ENCODE peak calls at places on chromosome 16, in ten cellular contexts. N is cardiac muscle cell, Q is astrocyte, M is small intestine, K is right cardiac atrium, W is hepatocyte, J is right lobe of liver, U is pancreas, F is PC-9, D is body of pancreas. S is an unnamed sample.

GRCh38 chr16:82699711-82700495 is 73.1 kb downstream of the CDH13 start:
- DNase-seq in Q (peak; percentile 77), D (no peak), N (peak; percentile 94), F (no peak), K (peak; percentile 41), J (no peak), U (no peak), M (no peak), W (no peak), S (peak; percentile 49)

GRCh38 chr16:85615014-85615851 is 2.1 kb downstream of the GSE1 start:
- DNase-seq in M (peak; percentile 95), K (peak; percentile 87), Q (no peak), W (peak; percentile 95), N (no peak), F (peak; percentile 93), J (peak; percentile 73), U (peak; percentile 89), D (peak; percentile 90), S (no peak)

GRCh38 chr16:70689035-70689969 is 3.4 kb upstream of the MTSS2 start:
- DNase-seq in Q (no peak), F (no peak), K (peak; percentile 68), J (peak; percentile 54), M (no peak), D (peak; percentile 52), N (no peak), U (no peak), W (no peak), S (peak; percentile 65)

GRCh38 chr16:28155293-28155692 is 56.5 kb downstream of the XPO6 start:
- DNase-seq in N (no peak), W (no peak), F (no peak), M (no peak), U (no peak), J (no peak), Q (no peak), K (no peak), D (no peak), S (no peak)

GRCh38 chr16:4320030-4320429 is 4.2 kb downstream of the GLIS2 start:
- DNase-seq in Q (no peak), F (no peak), W (no peak), N (peak; percentile 20), U (peak; percentile 56), M (no peak), D (no peak), J (no peak), K (peak; percentile 91), S (no peak)

GRCh38 chr16:24070851-24071250 is 185.3 kb upstream of the CACNG3 start:
- DNase-seq in J (no peak), K (no peak), U (no peak), Q (peak; percentile 1), W (peak; percentile 60), M (peak; percentile 53), F (no peak), N (peak; percentile 27), D (peak; percentile 37), S (no peak)

GRCh38 chr16:30662449-30662848 is 4.2 kb downstream of the FBRS start:
- DNase-seq in W (no peak), J (no peak), N (no peak), D (no peak), M (no peak), U (no peak), Q (no peak), K (peak; percentile 67), F (no peak), S (no peak)

GRCh38 chr16:71754652-71755051 is 30.2 kb upstream of the PHLPP2 start:
- DNase-seq in N (no peak), F (no peak), U (no peak), D (no peak), J (no peak), Q (no peak), W (no peak), M (no peak), K (no peak), S (no peak)

GRCh38 chr16:49441366-49441780 is 67.8 kb downstream of the C16orf78 start:
- DNase-seq in U (no peak), N (peak; percentile 3), J (peak; percentile 64), K (peak; percentile 65), W (peak; percentile 39), Q (no peak), D (peak; percentile 41), M (peak; percentile 54), F (no peak), S (peak; percentile 51)

GRCh38 chr16:54397190-54397835 is 110.7 kb upstream of the IRX3 start:
- DNase-seq in U (no peak), N (no peak), Q (peak; percentile 19), F (no peak), W (no peak), D (no peak), K (no peak), J (no peak), M (no peak), S (no peak)

GRCh38 chr16:54285414-54286066 is 1.0 kb downstream of the IRX3 start:
- DNase-seq in K (peak; percentile 75), U (peak; percentile 63), Q (peak; percentile 25), W (no peak), F (peak; percentile 49), D (no peak), N (peak; percentile 50), J (no peak), M (no peak), S (peak; percentile 54)

GRCh38 chr16:70704586-70704985 is 18.7 kb upstream of the MTSS2 start:
- DNase-seq in M (peak; percentile 71), W (no peak), K (no peak), J (no peak), N (no peak), Q (no peak), F (no peak), U (no peak), D (no peak), S (no peak)

GRCh38 chr16:64892843-64893242 is 229.0 kb downstream of the CDH11 start:
- DNase-seq in J (no peak), F (no peak), U (no peak), D (no peak), Q (peak; percentile 96), N (peak; percentile 56), W (peak; percentile 13), M (no peak), K (no peak), S (no peak)

GRCh38 chr16:48505705-48506104 is 104.3 kb downstream of the N4BP1 start:
- DNase-seq in F (no peak), W (no peak), N (no peak), D (no peak), M (no peak), Q (no peak), K (no peak), J (no peak), U (peak; percentile 10), S (no peak)

GRCh38 chr16:79864032-79864780 is 263.7 kb upstream of the MAF start:
- DNase-seq in N (no peak), D (no peak), K (no peak), W (no peak), F (no peak), Q (no peak), U (no peak), M (no peak), J (no peak), S (no peak)

GRCh38 chr16:25009822-25010221 is 5.3 kb downstream of the ARHGAP17 start:
- DNase-seq in Q (peak; percentile 37), D (peak; percentile 30), W (no peak), K (peak; percentile 69), F (no peak), U (no peak), N (peak; percentile 48), M (no peak), J (no peak), S (peak; percentile 49)

GRCh38 chr16:83967838-83968482 is at the start of gene NECAB2:
- DNase-seq in D (peak; percentile 59), Q (no peak), J (peak; percentile 69), N (peak; percentile 36), U (peak; percentile 83), K (peak; percentile 85), F (no peak), M (no peak), W (peak; percentile 71), S (peak; percentile 75)

GRCh38 chr16:56911771-56912541 is 20.0 kb upstream of the HERPUD1 start:
- DNase-seq in D (no peak), J (peak; percentile 65), Q (peak; percentile 83), U (no peak), M (no peak), F (no peak), W (no peak), N (peak; percentile 85), K (peak; percentile 74), S (peak; percentile 59)

GRCh38 chr16:16075463-16076399 is 126.3 kb downstream of the ABCC1 start:
- DNase-seq in F (no peak), W (no peak), Q (no peak), D (peak; percentile 36), N (peak; percentile 43), K (no peak), J (peak; percentile 66), U (no peak), M (no peak), S (peak; percentile 74)

GRCh38 chr16:51149251-51149661 is 1.8 kb downstream of the SALL1 start:
- DNase-seq in Q (no peak), U (no peak), K (no peak), M (no peak), F (no peak), D (no peak), J (no peak), N (peak; percentile 29), W (no peak), S (no peak)
- H3K27me3 ChIP-seq in Q (no peaks in the 10 kb centered on the region), U (no peaks in the 10 kb centered on the region), K (peaks cover 7% of the 10 kb centered on the region), M (peaks cover 29% of the 10 kb centered on the region), F (peaks cover 4% of the 10 kb centered on the region), D (peaks cover 43% of the 10 kb centered on the region), J (no peaks in the 10 kb centered on the region), N (peaks cover 8% of the 10 kb centered on the region), W (peaks cover 71% of the 10 kb centered on the region), S (peaks cover 83% of the 10 kb centered on the region)

GRCh38 chr16:3304370-3304769 is 860 bp downstream of the TIGD7 start:
- DNase-seq in J (no peak), U (no peak), K (no peak), N (peak; percentile 27), W (no peak), D (no peak), M (no peak), F (no peak), Q (peak; percentile 16), S (no peak)
- H3K9me3 ChIP-seq in J (peaks cover 25% of the 10 kb centered on the region), U (peaks cover 3% of the 10 kb centered on the region), K (peaks cover 10% of the 10 kb centered on the region), N (no peaks in the 10 kb centered on the region), W (peaks cover 65% of the 10 kb centered on the region), D (peaks cover 2% of the 10 kb centered on the region), M (peaks cover 3% of the 10 kb centered on the region), F (peaks cover 76% of the 10 kb centered on the region), Q (peaks cover 20% of the 10 kb centered on the region), S (peaks cover 5% of the 10 kb centered on the region)

DNA sequence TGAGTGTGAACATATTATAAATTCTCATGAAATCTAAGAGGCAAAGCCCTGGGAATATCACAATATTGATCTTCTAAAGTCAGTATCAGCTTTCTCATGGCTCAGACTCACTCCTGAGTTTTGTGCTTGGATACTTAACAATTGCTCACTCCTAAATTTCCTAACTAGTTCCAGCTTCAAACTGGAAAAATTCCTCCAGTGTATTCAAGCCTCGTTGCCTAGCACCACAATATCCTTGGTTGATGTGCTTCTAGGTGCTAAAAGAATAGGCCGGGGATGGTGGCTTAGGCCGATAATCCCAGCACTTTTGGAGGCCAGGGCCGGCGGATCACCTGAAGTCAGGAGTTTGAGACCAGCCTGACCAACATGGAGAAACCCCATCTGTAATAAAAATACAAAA is 62.5 kb downstream of the XYLT1 start:
- DNase-seq in N (no peak), K (no peak), F (no peak), M (no peak), U (no peak), J (no peak), D (no peak), W (no peak), Q (no peak), S (no peak)
- H3K27ac ChIP-seq in N (no peak overlapping the region), K (no peak overlapping the region), F (no peak overlapping the region), M (no peak overlapping the region), U (no peak overlapping the region), J (no peak overlapping the region), D (no peak overlapping the region), W (no peak overlapping the region), Q (no peak overlapping the region), S (no peak overlapping the region)

GRCh38 chr16:67649494-67649931 is 4.6 kb downstream of the CARMIL2 start:
- DNase-seq in U (peak; percentile 56), J (no peak), K (peak; percentile 74), N (peak; percentile 23), M (peak; percentile 56), D (no peak), Q (no peak), F (no peak), W (no peak), S (no peak)
- H3K27me3 ChIP-seq in U (no peaks in the 10 kb centered on the region), J (no peaks in the 10 kb centered on the region), K (no peaks in the 10 kb centered on the region), N (peaks cover 100% of the 10 kb centered on the region), M (peaks cover 4% of the 10 kb centered on the region), D (peaks cover 12% of the 10 kb centered on the region), Q (peaks cover 51% of the 10 kb centered on the region), F (peaks cover 38% of the 10 kb centered on the region), W (peaks cover 50% of the 10 kb centered on the region), S (peaks cover 89% of the 10 kb centered on the region)

S was measured in heart left ventricle.